ENCODE peak calls at places on chromosomes 6 and 20, in eight cellular contexts. A is HepG2, X is HCT116, Q is A549, H is K562, O is H1, V is endothelial cell of umbilical vein, Z is GM12878. P is an unnamed sample.

GRCh38 chr20:32155017-32155965 is 45.8 kb downstream of the TM9SF4 start:
- DNase-seq in A (peak), X (no peak), Q (peak), H (peak), O (peak), V (peak), Z (peak), P (peak)

GRCh38 chr6:119148102-119148824 is 69.8 kb upstream of the FAM184A start:
- DNase-seq in A (peak), X (peak), Q (peak), H (peak), O (no peak), V (peak), Z (no peak), P (peak)

GRCh38 chr20:8647868-8648495 is 420.9 kb upstream of the PLCB4 start:
- DNase-seq in A (no peak), X (no peak), Q (no peak), H (no peak), O (no peak), V (no peak), Z (no peak), P (peak)

GRCh38 chr6:125930810-125931418 is 25.7 kb upstream of the HINT3 start:
- DNase-seq in A (no peak), X (no peak), Q (no peak), H (no peak), O (no peak), V (no peak), Z (no peak), P (no peak)

GRCh38 chr6:111382476-111383294 is 100.3 kb downstream of the REV3L start:
- DNase-seq in A (no peak), X (no peak), Q (no peak), H (no peak), O (no peak), V (no peak), Z (no peak), P (no peak)

GRCh38 chr6:54102239-54102638 is 9.0 kb upstream of the MLIP start:
- DNase-seq in A (no peak), X (no peak), Q (no peak), H (no peak), O (no peak), V (no peak), Z (no peak), P (no peak)

GRCh38 chr20:32252189-32252588 is 25.3 kb upstream of the KIF3B start:
- DNase-seq in A (no peak), X (no peak), Q (no peak), H (no peak), O (no peak), V (no peak), Z (no peak), P (no peak)

GRCh38 chr6:69593706-69594105 is 203.1 kb downstream of the LMBRD1 start:
- DNase-seq in A (no peak), X (no peak), Q (no peak), H (no peak), O (no peak), V (no peak), Z (no peak), P (no peak)

GRCh38 chr6:132687306-132687705 is 26.5 kb downstream of the VNN1 start:
- DNase-seq in A (no peak), X (peak), Q (peak), H (no peak), O (no peak), V (peak), Z (no peak), P (no peak)

GRCh38 chr6:106114492-106114891 is 28.4 kb downstream of the PRDM1 start:
- DNase-seq in A (no peak), X (no peak), Q (no peak), H (no peak), O (no peak), V (no peak), Z (peak), P (no peak)

GRCh38 chr20:17614812-17615644 is 45.2 kb downstream of the DSTN start:
- DNase-seq in A (no peak), X (no peak), Q (no peak), H (no peak), O (no peak), V (no peak), Z (no peak), P (peak)

GRCh38 chr20:3563548-3564177 is 92.8 kb downstream of the ATRN start:
- DNase-seq in A (peak), X (peak), Q (peak), H (peak), O (no peak), V (peak), Z (peak), P (peak)

GRCh38 chr6:38638941-38639497 is 710 bp downstream of the BTBD9 start:
- DNase-seq in A (peak), X (peak), Q (peak), H (peak), O (no peak), V (peak), Z (no peak), P (peak)

GRCh38 chr6:22062807-22063408 is 233.9 kb downstream of the PRL start:
- DNase-seq in A (no peak), X (no peak), Q (no peak), H (no peak), O (no peak), V (peak), Z (peak), P (peak)

GRCh38 chr6:30129818-30130679 is 5.9 kb upstream of the TRIM40 start:
- DNase-seq in A (no peak), X (no peak), Q (no peak), H (no peak), O (no peak), V (no peak), Z (no peak), P (no peak)

GRCh38 chr6:121686611-121687023 is 251.2 kb downstream of the GJA1 start:
- DNase-seq in A (no peak), X (no peak), Q (no peak), H (peak), O (peak), V (no peak), Z (no peak), P (no peak)

GRCh38 chr6:159434410-159434809 is 258.6 kb downstream of the SOD2 start:
- DNase-seq in A (no peak), X (no peak), Q (no peak), H (no peak), O (no peak), V (no peak), Z (no peak), P (no peak)

GRCh38 chr20:19628570-19629134 is 129.4 kb upstream of the RIN2 start:
- DNase-seq in A (peak), X (peak), Q (peak), H (peak), O (peak), V (peak), Z (peak), P (peak)

GRCh38 chr6:140670013-140670412 is 1295.6 kb upstream of the CITED2 start:
- DNase-seq in A (no peak), X (no peak), Q (no peak), H (no peak), O (no peak), V (no peak), Z (no peak), P (no peak)

GRCh38 chr20:16273812-16274560 is 299.3 kb downstream of the KIF16B start:
- DNase-seq in A (no peak), X (no peak), Q (no peak), H (no peak), O (no peak), V (no peak), Z (no peak), P (no peak)

GRCh38 chr6:9675122-9675521 is 739.8 kb downstream of the TFAP2A start:
- DNase-seq in A (no peak), X (no peak), Q (no peak), H (no peak), O (no peak), V (no peak), Z (no peak), P (no peak)

GRCh38 chr6:16918586-16918985 is 157.3 kb upstream of the ATXN1 start:
- DNase-seq in A (no peak), X (no peak), Q (no peak), H (peak), O (no peak), V (no peak), Z (no peak), P (peak)

GRCh38 chr6:117483004-117483644 is 650 bp downstream of the DCBLD1 start:
- DNase-seq in A (peak), X (no peak), Q (no peak), H (peak), O (no peak), V (peak), Z (no peak), P (peak)

GRCh38 chr20:13174402-13174801 is 46.7 kb upstream of the ISM1 start:
- DNase-seq in A (no peak), X (no peak), Q (no peak), H (no peak), O (no peak), V (no peak), Z (peak), P (no peak)

GRCh38 chr6:43740961-43741764 is 28.8 kb upstream of the VEGFA start:
- DNase-seq in A (no peak), X (no peak), Q (no peak), H (no peak), O (no peak), V (no peak), Z (no peak), P (no peak)

GRCh38 chr6:109093732-109094131 is 914 bp downstream of the SESN1 start:
- DNase-seq in A (no peak), X (no peak), Q (no peak), H (peak), O (no peak), V (peak), Z (no peak), P (peak)

GRCh38 chr20:23048283-23049200 is 930 bp downstream of the THBD start:
- DNase-seq in A (no peak), X (no peak), Q (peak), H (no peak), O (no peak), V (peak), Z (no peak), P (peak)

GRCh38 chr20:38997622-38998021 is 35.5 kb downstream of the DHX35 start:
- DNase-seq in A (no peak), X (no peak), Q (no peak), H (peak), O (no peak), V (no peak), Z (peak), P (peak)

GRCh38 chr6:73049971-73050594 is 175.2 kb downstream of the KHDC1L start:
- DNase-seq in A (no peak), X (no peak), Q (no peak), H (no peak), O (no peak), V (no peak), Z (no peak), P (no peak)

GRCh38 chr6:144285798-144286502 is 815 bp downstream of the UTRN start:
- DNase-seq in A (peak), X (no peak), Q (peak), H (peak), O (no peak), V (peak), Z (no peak), P (peak)

GRCh38 chr6:144284474-144284752 is 722 bp upstream of the UTRN start:
- DNase-seq in A (no peak), X (no peak), Q (no peak), H (no peak), O (no peak), V (no peak), Z (no peak), P (no peak)

GRCh38 chr6:144284753-144285547 is at the start of gene UTRN:
- DNase-seq in A (peak), X (no peak), Q (peak), H (peak), O (no peak), V (peak), Z (no peak), P (peak)

GRCh38 chr6:144285548-144285797 is 338 bp downstream of the UTRN start:
- DNase-seq in A (no peak), X (no peak), Q (peak), H (peak), O (no peak), V (no peak), Z (no peak), P (no peak)

GRCh38 chr6:144283781-144284473 is 1.2 kb upstream of the UTRN start:
- DNase-seq in A (no peak), X (no peak), Q (peak), H (no peak), O (no peak), V (peak), Z (no peak), P (peak)
- TF ChIP-seq CTCF in A (peak), X (no peak), Q (no peak), H (no peak), O (no peak), V (peak), Z (no peak), P (no peak)

GRCh38 chr6:31186052-31186734 is 15.7 kb upstream of the POU5F1 start:
- DNase-seq in A (peak), X (no peak), Q (no peak), H (no peak), O (no peak), V (no peak), Z (no peak), P (no peak)
- TF ChIP-seq POLR2A in A (no peak), X (no peak), Q (no peak), H (no peak), O (no peak), V (no peak), Z (peak), P (no peak)

GRCh38 chr6:91045152-91045551 is 458.3 kb upstream of the MAP3K7 start:
- DNase-seq in A (no peak), X (no peak), Q (no peak), H (peak), O (no peak), V (no peak), Z (no peak), P (no peak)
- TF ChIP-seq MAX in A (no peak), X (no peak), Q (no peak), H (no peak), O (no peak), V (no peak), Z (no peak), P (no peak)

GRCh38 chr6:1371933-1372332 is 17.4 kb upstream of the FOXF2 start:
- DNase-seq in A (no peak), X (no peak), Q (no peak), H (no peak), O (no peak), V (no peak), Z (no peak), P (no peak)
- TF ChIP-seq CTCF in A (no peak), X (no peak), Q (no peak), H (no peak), O (no peak), V (no peak), Z (no peak), P (no peak)

GRCh38 chr6:136772685-136773472 is 19.4 kb downstream of the MAP3K5 start:
- DNase-seq in A (no peak), X (no peak), Q (no peak), H (no peak), O (no peak), V (no peak), Z (peak), P (peak)
- TF ChIP-seq POLR2A in A (no peak), X (no peak), Q (no peak), H (no peak), O (no peak), V (no peak), Z (peak), P (no peak)

GRCh38 chr6:150975136-150975535 is 109.6 kb downstream of the MTHFD1L start:
- DNase-seq in A (no peak), X (no peak), Q (no peak), H (no peak), O (no peak), V (no peak), Z (no peak), P (no peak)
- TF ChIP-seq MAX in A (no peak), X (no peak), Q (no peak), H (no peak), O (no peak), V (no peak), Z (no peak), P (no peak)

DNA sequence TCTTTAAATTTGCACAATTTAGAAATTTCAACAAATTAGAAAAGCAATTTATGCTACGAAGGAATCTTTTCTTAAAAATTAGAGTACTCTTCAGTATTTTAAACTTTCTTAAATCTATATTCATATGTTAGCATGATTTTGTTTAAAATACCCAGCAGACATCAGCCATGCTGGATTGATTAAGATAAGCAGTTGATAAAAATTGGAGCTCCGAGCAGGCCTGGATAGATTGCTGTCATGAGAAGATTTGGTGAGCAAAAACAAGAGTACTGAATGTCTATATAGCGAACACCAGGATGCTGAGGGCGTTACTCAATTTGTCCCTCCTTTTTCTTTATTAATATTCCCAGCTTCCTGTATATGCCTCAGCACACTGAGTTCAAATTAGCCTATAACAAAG is 108.4 kb upstream of the SLC35B3 start:
- DNase-seq in A (no peak), X (no peak), Q (no peak), H (no peak), O (no peak), V (no peak), Z (no peak), P (no peak)
- TF ChIP-seq CTCF in A (no peak), X (no peak), Q (no peak), H (no peak), O (no peak), V (no peak), Z (no peak), P (no peak)

P was measured in NB4.